ENCODE peak calls at places on chromosomes 1 and 21, in eight cellular contexts. T is heart right ventricle, B is breast epithelium, N is endothelial cell of umbilical vein, Y is gastrocnemius medialis, P is K562, G is cardiac muscle cell, X is psoas muscle. H is an unnamed sample. For H3K4me1, the result is how much of the 10 kb centered on the place peaks cover.

GRCh38 chr21:17730782-17731181 is 88.4 kb downstream of the C21orf91 start:
- DNase-seq in T (no peak), B (no peak), N (peak), Y (no peak), P (no peak), G (no peak), X (no peak), H (no peak)

GRCh38 chr1:91165033-91165654 is 143.3 kb upstream of the ZNF644 start:
- DNase-seq in T (peak), B (peak), N (peak), Y (peak), P (peak), G (peak), X (peak), H (peak)

GRCh38 chr21:26966360-26966977 is 419 bp downstream of the ADAMTS5 start:
- DNase-seq in T (no peak), B (no peak), N (no peak), Y (peak), P (no peak), G (peak), X (no peak), H (no peak)

GRCh38 chr1:164602480-164603093 is 43.6 kb downstream of the PBX1 start:
- DNase-seq in T (peak), B (peak), N (peak), Y (peak), P (no peak), G (peak), X (peak), H (no peak)

GRCh38 chr1:220056374-220056773 is 10.1 kb upstream of the EPRS1 start:
- DNase-seq in T (no peak), B (no peak), N (no peak), Y (no peak), P (no peak), G (no peak), X (no peak), H (no peak)

GRCh38 chr1:102742426-102742825 is 365.9 kb downstream of the COL11A1 start:
- DNase-seq in T (no peak), B (no peak), N (no peak), Y (no peak), P (no peak), G (no peak), X (no peak), H (no peak)

GRCh38 chr1:107365874-107366273 is 225.0 kb downstream of the NTNG1 start:
- DNase-seq in T (no peak), B (no peak), N (no peak), Y (no peak), P (no peak), G (no peak), X (no peak), H (no peak)

GRCh38 chr1:214862421-214862820 is 220.1 kb upstream of the KCNK2 start:
- DNase-seq in T (no peak), B (no peak), N (no peak), Y (no peak), P (no peak), G (peak), X (no peak), H (no peak)

GRCh38 chr1:117013310-117013850 is 11.8 kb downstream of the CD101 start:
- DNase-seq in T (no peak), B (peak), N (no peak), Y (no peak), P (no peak), G (no peak), X (no peak), H (no peak)

GRCh38 chr1:231284441-231284840 is 43.4 kb downstream of the GNPAT start:
- DNase-seq in T (no peak), B (no peak), N (no peak), Y (no peak), P (no peak), G (no peak), X (no peak), H (no peak)

GRCh38 chr1:172845371-172845770 is 186.5 kb downstream of the FASLG start:
- DNase-seq in T (no peak), B (no peak), N (no peak), Y (no peak), P (no peak), G (peak), X (no peak), H (peak)

GRCh38 chr1:84339503-84339902 is 38.0 kb downstream of the SAMD13 start:
- DNase-seq in T (no peak), B (no peak), N (no peak), Y (no peak), P (no peak), G (peak), X (no peak), H (no peak)

GRCh38 chr1:176638713-176639112 is 175.7 kb downstream of the PAPPA2 start:
- DNase-seq in T (peak), B (no peak), N (no peak), Y (no peak), P (no peak), G (no peak), X (no peak), H (no peak)

GRCh38 chr21:40337981-40338380 is 470.7 kb downstream of the PCP4 start:
- DNase-seq in T (no peak), B (no peak), N (no peak), Y (no peak), P (no peak), G (no peak), X (no peak), H (no peak)

GRCh38 chr1:26127235-26128163 is 15.9 kb downstream of the PDIK1L start:
- DNase-seq in T (no peak), B (no peak), N (peak), Y (peak), P (no peak), G (peak), X (no peak), H (no peak)

GRCh38 chr1:206466840-206467649 is 3.2 kb upstream of the IKBKE start:
- DNase-seq in T (no peak), B (no peak), N (no peak), Y (no peak), P (peak), G (no peak), X (no peak), H (no peak)

GRCh38 chr1:36971832-36972231 is 62.5 kb downstream of the GRIK3 start:
- DNase-seq in T (no peak), B (no peak), N (no peak), Y (no peak), P (no peak), G (no peak), X (no peak), H (no peak)

GRCh38 chr1:165073402-165074007 is 283.0 kb downstream of the LMX1A start:
- DNase-seq in T (no peak), B (no peak), N (peak), Y (no peak), P (no peak), G (peak), X (no peak), H (no peak)

GRCh38 chr1:242569867-242570266 is 45.4 kb upstream of the PLD5 start:
- DNase-seq in T (no peak), B (no peak), N (no peak), Y (no peak), P (no peak), G (no peak), X (no peak), H (no peak)

GRCh38 chr21:39094847-39095525 is 88.3 kb downstream of the PSMG1 start:
- DNase-seq in T (no peak), B (no peak), N (peak), Y (no peak), P (peak), G (peak), X (no peak), H (no peak)

GRCh38 chr1:172821609-172822274 is 162.8 kb downstream of the FASLG start:
- DNase-seq in T (no peak), B (no peak), N (no peak), Y (no peak), P (peak), G (peak), X (no peak), H (no peak)

GRCh38 chr1:171844381-171844780 is 3.1 kb downstream of the DNM3 start:
- DNase-seq in T (no peak), B (no peak), N (no peak), Y (no peak), P (no peak), G (no peak), X (no peak), H (no peak)

GRCh38 chr1:78370779-78371482 is 119.8 kb upstream of the PTGFR start:
- DNase-seq in T (no peak), B (no peak), N (no peak), Y (no peak), P (no peak), G (peak), X (no peak), H (no peak)

GRCh38 chr1:63112155-63112914 is 210.0 kb upstream of the FOXD3 start:
- DNase-seq in T (no peak), B (no peak), N (no peak), Y (no peak), P (no peak), G (peak), X (no peak), H (no peak)

GRCh38 chr1:225225681-225226080 is 202.2 kb downstream of the LBR start:
- DNase-seq in T (no peak), B (no peak), N (no peak), Y (no peak), P (no peak), G (no peak), X (no peak), H (no peak)

GRCh38 chr1:6496890-6497214 is 5.4 kb upstream of the PLEKHG5 start:
- DNase-seq in T (no peak), B (no peak), N (no peak), Y (no peak), P (no peak), G (no peak), X (no peak), H (no peak)

GRCh38 chr1:6494627-6495026 is 3.2 kb upstream of the PLEKHG5 start:
- DNase-seq in T (peak), B (no peak), N (no peak), Y (no peak), P (no peak), G (no peak), X (no peak), H (no peak)

GRCh38 chr1:6495540-6496359 is 4.3 kb upstream of the PLEKHG5 start:
- DNase-seq in T (no peak), B (no peak), N (no peak), Y (no peak), P (no peak), G (no peak), X (no peak), H (no peak)

GRCh38 chr1:6496360-6496704 is 4.9 kb upstream of the PLEKHG5 start:
- DNase-seq in T (no peak), B (no peak), N (no peak), Y (no peak), P (no peak), G (no peak), X (no peak), H (no peak)

GRCh38 chr1:6495041-6495441 is 3.6 kb upstream of the PLEKHG5 start:
- DNase-seq in T (no peak), B (no peak), N (no peak), Y (no peak), P (no peak), G (no peak), X (no peak), H (no peak)
- H3K4me1 ChIP-seq in T (half or more), B (under half), N (under half), Y (under half), P (under half), G (under half), X (under half), H (under half)

GRCh38 chr1:21337459-21337930 is 47.2 kb upstream of the ECE1 start:
- DNase-seq in T (no peak), B (no peak), N (no peak), Y (no peak), P (no peak), G (no peak), X (no peak), H (no peak)
- H3K27ac ChIP-seq in T (peak), B (peak), N (peak), Y (peak), P (no peak), G (peak), X (peak), H (no peak)

GRCh38 chr1:229553621-229554120 is 4.8 kb downstream of the ABCB10 start:
- DNase-seq in T (no peak), B (no peak), N (no peak), Y (no peak), P (no peak), G (no peak), X (no peak), H (no peak)

GRCh38 chr1:229554886-229555621 is 3.5 kb downstream of the ABCB10 start:
- DNase-seq in T (no peak), B (no peak), N (no peak), Y (no peak), P (peak), G (peak), X (no peak), H (no peak)

GRCh38 chr1:229550812-229551567 is 7.5 kb downstream of the ABCB10 start:
- DNase-seq in T (no peak), B (no peak), N (no peak), Y (no peak), P (no peak), G (no peak), X (no peak), H (no peak)

GRCh38 chr1:229556551-229556950 is 2.0 kb downstream of the ABCB10 start:
- DNase-seq in T (no peak), B (no peak), N (no peak), Y (no peak), P (no peak), G (no peak), X (no peak), H (no peak)

DNA sequence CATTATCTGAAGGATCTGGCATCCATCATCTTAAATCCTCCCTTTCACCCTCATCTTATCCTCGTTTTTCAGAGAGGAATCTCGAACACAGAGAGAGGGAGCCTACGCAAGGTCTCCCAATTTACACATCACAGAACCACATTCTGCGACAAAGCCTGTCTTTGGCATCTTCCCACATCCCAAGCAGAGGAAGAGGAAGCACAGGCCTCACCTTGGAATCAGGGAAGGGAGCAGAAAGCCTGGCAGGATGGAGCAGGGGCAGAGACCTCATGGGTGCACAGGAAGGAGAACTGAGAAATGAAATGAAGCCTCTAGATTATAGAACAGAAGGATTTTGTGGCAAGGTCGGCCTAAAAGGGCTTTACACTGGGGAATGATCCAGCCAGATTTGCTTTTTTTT is 5.8 kb downstream of the ABCB10 start:
- DNase-seq in T (no peak), B (no peak), N (no peak), Y (no peak), P (no peak), G (no peak), X (no peak), H (no peak)
- H3K4me1 ChIP-seq in T (under half), B (under half), N (under half), Y (under half), P (under half), G (under half), X (under half), H (under half)

GRCh38 chr1:61588736-61589381 is 136.1 kb downstream of the TM2D1 start:
- DNase-seq in T (peak), B (no peak), N (peak), Y (peak), P (peak), G (peak), X (peak), H (no peak)
- H3K27ac ChIP-seq in T (no peak), B (no peak), N (no peak), Y (no peak), P (no peak), G (no peak), X (no peak), H (no peak)

DNA sequence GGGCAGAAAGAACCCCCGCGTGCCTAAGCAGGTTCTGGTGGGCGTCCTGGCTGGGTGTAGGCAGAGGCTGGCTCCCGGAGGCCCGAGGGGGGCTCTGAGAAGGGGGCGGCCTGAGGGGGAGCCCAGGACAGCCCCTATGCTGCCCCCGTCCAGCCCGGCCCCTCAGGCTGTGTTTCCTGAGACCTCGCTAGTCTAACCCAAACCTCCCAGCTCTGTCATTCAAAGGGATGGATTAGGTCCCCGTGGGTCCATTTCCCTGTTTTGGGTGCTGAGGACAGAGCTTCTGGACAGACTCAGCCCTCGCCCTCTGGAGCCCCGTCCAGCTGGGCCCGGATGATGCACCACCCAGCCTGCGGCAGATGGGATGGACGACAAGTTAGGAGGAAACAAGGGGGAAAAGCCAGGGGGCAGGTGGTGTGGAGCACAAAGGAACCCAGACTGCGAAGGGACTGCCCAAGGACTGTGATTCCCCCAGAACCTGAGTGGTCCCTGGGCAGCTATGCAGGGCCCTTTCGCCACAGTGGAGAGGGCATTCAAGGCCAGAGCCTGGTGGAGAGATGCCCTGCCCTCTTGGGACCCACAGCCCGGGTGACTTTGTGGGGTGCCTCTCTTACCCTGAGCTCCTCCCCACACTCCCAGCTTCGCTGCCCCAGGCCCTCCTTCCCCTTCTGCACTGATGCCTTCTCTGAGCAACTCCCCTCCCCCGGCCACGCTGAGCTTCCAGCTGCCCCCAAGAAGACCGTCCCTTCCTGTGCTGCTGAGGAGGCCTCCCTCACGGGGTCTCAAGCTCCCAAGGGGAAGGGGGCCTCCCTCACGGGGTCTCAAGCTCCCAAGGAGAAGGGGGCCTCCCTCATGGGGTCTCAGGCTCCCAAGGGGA is 2.8 kb downstream of the HES4 start:
- DNase-seq in T (no peak), B (no peak), N (no peak), Y (no peak), P (peak), G (no peak), X (peak), H (no peak)
- H3K4me1 ChIP-seq in T (under half), B (under half), N (under half), Y (under half), P (under half), G (under half), X (under half), H (under half)

GRCh38 chr1:39268112-39268581 is 63.7 kb downstream of the MACF1 start:
- DNase-seq in T (peak), B (no peak), N (peak), Y (peak), P (no peak), G (peak), X (no peak), H (no peak)
- H3K27ac ChIP-seq in T (peak), B (peak), N (peak), Y (peak), P (no peak), G (peak), X (peak), H (peak)

DNA sequence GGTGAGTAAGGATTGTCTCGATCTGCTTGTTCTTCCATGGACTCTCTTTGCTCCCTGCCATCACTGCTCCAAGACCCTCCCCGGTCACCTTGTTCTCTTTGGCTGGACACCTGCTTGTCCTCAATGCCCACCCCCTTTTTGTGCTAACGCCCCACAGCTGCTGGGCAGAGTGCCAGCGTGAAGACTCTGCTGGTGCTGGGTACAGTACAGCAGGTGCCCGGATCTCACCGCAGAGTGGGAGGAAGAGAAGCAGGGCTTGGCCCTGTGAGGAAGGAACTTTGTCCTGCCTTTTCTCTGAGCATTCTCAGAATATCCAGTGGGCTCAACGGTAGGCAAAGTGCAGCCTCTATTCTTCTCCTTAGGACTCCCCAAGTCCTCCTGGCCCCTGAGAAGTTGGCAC is 90.1 kb downstream of the PLXNA2 start:
- DNase-seq in T (no peak), B (no peak), N (no peak), Y (no peak), P (no peak), G (no peak), X (peak), H (no peak)
- H3K4me1 ChIP-seq in T (under half), B (under half), N (under half), Y (half or more), P (under half), G (under half), X (half or more), H (under half)

GRCh38 chr1:182235952-182236650 is 155.5 kb downstream of the GLUL start:
- DNase-seq in T (peak), B (no peak), N (no peak), Y (peak), P (peak), G (no peak), X (peak), H (no peak)
- H3K27ac ChIP-seq in T (no peak), B (no peak), N (no peak), Y (peak), P (peak), G (no peak), X (peak), H (no peak)

DNA sequence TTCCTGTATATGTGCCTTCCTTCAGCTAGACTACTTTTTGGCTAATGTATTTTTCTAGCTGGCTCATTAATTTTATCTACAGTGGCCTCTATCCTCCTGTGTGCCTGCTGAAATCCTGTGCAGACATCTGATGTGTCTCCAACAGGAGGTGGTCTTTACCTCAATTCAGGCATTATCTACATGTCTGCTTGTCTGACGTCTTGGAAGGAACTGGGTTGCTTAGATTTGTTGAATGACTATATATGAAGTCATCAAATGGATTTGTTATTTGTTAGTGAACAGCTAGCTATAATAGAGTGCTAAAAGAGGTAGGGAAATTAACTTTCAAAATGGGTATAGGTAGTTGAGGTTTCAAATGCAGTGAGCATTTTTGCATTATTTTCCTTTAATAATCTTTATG is 6.7 kb downstream of the RPL5 start:
- DNase-seq in T (no peak), B (no peak), N (no peak), Y (no peak), P (no peak), G (no peak), X (no peak), H (no peak)
- H3K4me1 ChIP-seq in T (under half), B (under half), N (under half), Y (under half), P (under half), G (under half), X (under half), H (under half)